ENCODE peak calls at places on chromosomes 5 and 9, in ten cellular contexts. O is SK-N-DZ; K is Right ventricle myocardium superior; X is H1; E is caudate nucleus; V is stimulated activated CD4-positive, alpha-beta T cell treated with anti-CD3 and anti-CD28 coated beads, Interleukin-1b, Interleukin-23, amount 100 ng/mL, for 48 hours; F is T follicular helper cell; R is left cardiac atrium; Q is GM13977; Z is iris pigment epithelial cell. L is an unnamed sample.

GRCh38 chr9:134922932-134923240 is 5.2 kb upstream of the FCN1 start:
- DNase-seq in O (no peak), K (no peak), X (no peak), E (no peak), V (no peak), F (no peak), R (no peak), Q (no peak), Z (no peak), L (no peak)

GRCh38 chr9:12718482-12719026 is 25.4 kb downstream of the TYRP1 start:
- DNase-seq in O (peak; percentile 16), K (peak; percentile 32), X (peak; percentile 60), E (no peak), V (no peak), F (no peak), R (no peak), Q (no peak), Z (peak; percentile 78), L (no peak)

GRCh38 chr9:124551472-124552339 is 44.5 kb upstream of the NR5A1 start:
- DNase-seq in O (peak; percentile 43), K (peak; percentile 46), X (peak; percentile 78), E (peak; percentile 25), V (peak; percentile 36), F (no peak), R (no peak), Q (peak; percentile 36), Z (peak; percentile 84), L (peak; percentile 67)

GRCh38 chr9:18928711-18929110 is 104.3 kb downstream of the SAXO1 start:
- DNase-seq in O (no peak), K (no peak), X (no peak), E (no peak), V (no peak), F (no peak), R (no peak), Q (no peak), Z (peak; percentile 86), L (no peak)

GRCh38 chr5:35899805-35900204 is 38.6 kb downstream of the CAPSL start:
- DNase-seq in O (no peak), K (no peak), X (no peak), E (no peak), V (no peak), F (no peak), R (no peak), Q (peak; percentile 48), Z (no peak), L (no peak)

GRCh38 chr5:102314328-102314727 is 18.2 kb upstream of the SLCO4C1 start:
- DNase-seq in O (no peak), K (no peak), X (no peak), E (no peak), V (no peak), F (no peak), R (no peak), Q (no peak), Z (no peak), L (no peak)

GRCh38 chr9:16053131-16053530 is 500.3 kb downstream of the CCDC171 start:
- DNase-seq in O (no peak), K (no peak), X (no peak), E (no peak), V (no peak), F (no peak), R (no peak), Q (no peak), Z (no peak), L (no peak)

GRCh38 chr9:116368680-116369079 is 215.1 kb downstream of the PAPPA start:
- DNase-seq in O (no peak), K (no peak), X (no peak), E (no peak), V (no peak), F (no peak), R (no peak), Q (no peak), Z (no peak), L (peak; percentile 46)

GRCh38 chr5:19229210-19229835 is 758.7 kb downstream of the CDH18 start:
- DNase-seq in O (no peak), K (no peak), X (no peak), E (no peak), V (no peak), F (no peak), R (no peak), Q (no peak), Z (no peak), L (no peak)

GRCh38 chr5:14447958-14448881 is 133.4 kb upstream of the OTULINL start:
- DNase-seq in O (no peak), K (peak; percentile 50), X (no peak), E (no peak), V (no peak), F (no peak), R (no peak), Q (peak; percentile 57), Z (peak; percentile 58), L (no peak)

GRCh38 chr5:181235689-181236366 is 7.9 kb downstream of the RACK1 start:
- DNase-seq in O (no peak), K (no peak), X (no peak), E (no peak), V (no peak), F (no peak), R (no peak), Q (no peak), Z (no peak), L (no peak)

GRCh38 chr9:132238026-132238972 is 76.4 kb downstream of the NTNG2 start:
- DNase-seq in O (no peak), K (no peak), X (no peak), E (no peak), V (no peak), F (no peak), R (no peak), Q (no peak), Z (no peak), L (no peak)

GRCh38 chr9:137477778-137478612 is 18.9 kb upstream of the NSMF start:
- DNase-seq in O (no peak), K (peak; percentile 16), X (no peak), E (no peak), V (no peak), F (no peak), R (peak; percentile 15), Q (no peak), Z (no peak), L (no peak)

GRCh38 chr5:39986614-39987013 is 561.8 kb upstream of the DAB2 start:
- DNase-seq in O (no peak), K (no peak), X (no peak), E (no peak), V (no peak), F (no peak), R (no peak), Q (no peak), Z (no peak), L (no peak)

GRCh38 chr9:135696446-135696845 is 2.8 kb downstream of the SOHLH1 start:
- DNase-seq in O (no peak), K (no peak), X (no peak), E (no peak), V (no peak), F (no peak), R (no peak), Q (no peak), Z (no peak), L (no peak)

GRCh38 chr9:113941056-113941455 is 64.9 kb downstream of the ZNF618 start:
- DNase-seq in O (no peak), K (no peak), X (no peak), E (no peak), V (no peak), F (no peak), R (no peak), Q (no peak), Z (peak; percentile 36), L (no peak)

GRCh38 chr9:21031091-21031817 is at the start of gene HACD4:
- DNase-seq in O (no peak), K (peak; percentile 75), X (peak; percentile 78), E (peak; percentile 33), V (peak; percentile 62), F (peak; percentile 47), R (peak; percentile 65), Q (peak; percentile 82), Z (peak; percentile 47), L (peak; percentile 45)

GRCh38 chr9:96478829-96479371 is 28.9 kb downstream of the HABP4 start:
- DNase-seq in O (no peak), K (no peak), X (no peak), E (no peak), V (peak; percentile 40), F (no peak), R (no peak), Q (peak; percentile 47), Z (peak; percentile 56), L (no peak)

GRCh38 chr9:129889936-129890717 is 54.9 kb downstream of the USP20 start:
- DNase-seq in O (no peak), K (peak; percentile 63), X (peak; percentile 64), E (no peak), V (peak; percentile 86), F (peak; percentile 38), R (no peak), Q (peak; percentile 29), Z (no peak), L (no peak)

GRCh38 chr5:173639-174600 is 17.4 kb upstream of the LRRC14B start:
- DNase-seq in O (no peak), K (no peak), X (no peak), E (no peak), V (no peak), F (no peak), R (peak; percentile 18), Q (no peak), Z (no peak), L (no peak)

GRCh38 chr5:171845857-171846785 is 60.5 kb downstream of the SMIM23 start:
- DNase-seq in O (no peak), K (peak; percentile 72), X (no peak), E (no peak), V (no peak), F (no peak), R (peak; percentile 59), Q (no peak), Z (peak; percentile 41), L (no peak)

GRCh38 chr5:139651502-139651862 is 3.3 kb downstream of the CXXC5 start:
- DNase-seq in O (no peak), K (no peak), X (no peak), E (no peak), V (no peak), F (no peak), R (no peak), Q (no peak), Z (no peak), L (no peak)

GRCh38 chr9:75889577-75889976 is 896 bp upstream of the PCSK5 start:
- DNase-seq in O (no peak), K (peak; percentile 45), X (no peak), E (no peak), V (no peak), F (no peak), R (peak; percentile 25), Q (no peak), Z (no peak), L (peak; percentile 31)

GRCh38 chr9:82789155-82789824 is 273.7 kb downstream of the RASEF start:
- DNase-seq in O (no peak), K (no peak), X (no peak), E (no peak), V (no peak), F (no peak), R (no peak), Q (no peak), Z (no peak), L (no peak)

GRCh38 chr5:93791520-93791972 is 50.1 kb upstream of the POU5F2 start:
- DNase-seq in O (no peak), K (no peak), X (no peak), E (no peak), V (no peak), F (no peak), R (no peak), Q (no peak), Z (peak; percentile 60), L (no peak)

L was measured in testis.